ENCODE peak calls at places on chromosomes 2 and 18, in seven cellular contexts. G is lower leg skin, E is gastrocnemius medialis, F is spleen, Y is A549, W is breast epithelium, M is body of pancreas. Q is an unnamed sample.

GRCh38 chr2:221444106-221444505 is 128.0 kb downstream of the EPHA4 start:
- DNase-seq in G (no peak), E (peak; percentile 26), F (no peak), Y (no peak), W (no peak), M (no peak), Q (no peak)

GRCh38 chr2:70516596-70516995 is 37.0 kb downstream of the TGFA start:
- DNase-seq in G (peak; percentile 76), E (no peak), F (no peak), Y (peak; percentile 71), W (no peak), M (no peak), Q (no peak)

GRCh38 chr2:50746526-50746925 is 285.4 kb downstream of the NRXN1 start:
- DNase-seq in G (no peak), E (no peak), F (no peak), Y (no peak), W (no peak), M (peak; percentile 38), Q (no peak)

GRCh38 chr2:98910349-98911125 is 25.5 kb downstream of the CRACDL start:
- DNase-seq in G (peak; percentile 74), E (no peak), F (peak; percentile 29), Y (no peak), W (no peak), M (no peak), Q (no peak)

GRCh38 chr2:175855794-175856453 is 146.1 kb downstream of the LNPK start:
- DNase-seq in G (no peak), E (peak; percentile 93), F (no peak), Y (no peak), W (no peak), M (no peak), Q (peak; percentile 76)

GRCh38 chr2:24304621-24305020 is 55.7 kb downstream of the ITSN2 start:
- DNase-seq in G (no peak), E (no peak), F (no peak), Y (no peak), W (no peak), M (no peak), Q (no peak)

GRCh38 chr2:240200230-240201051 is 60.0 kb upstream of the OTOS start:
- DNase-seq in G (peak; percentile 81), E (no peak), F (peak; percentile 75), Y (no peak), W (no peak), M (no peak), Q (no peak)

GRCh38 chr2:28129955-28130695 is 239.6 kb downstream of the BABAM2 start:
- DNase-seq in G (no peak), E (no peak), F (no peak), Y (no peak), W (no peak), M (no peak), Q (no peak)

GRCh38 chr18:28071199-28071598 is 105.7 kb downstream of the CDH2 start:
- DNase-seq in G (no peak), E (no peak), F (no peak), Y (no peak), W (no peak), M (no peak), Q (no peak)

GRCh38 chr2:115400940-115401339 is 958.5 kb downstream of the DPP10 start:
- DNase-seq in G (no peak), E (no peak), F (no peak), Y (no peak), W (no peak), M (no peak), Q (no peak)

GRCh38 chr2:23375448-23375847 is 9.5 kb upstream of the KLHL29 start:
- DNase-seq in G (no peak), E (no peak), F (no peak), Y (peak; percentile 35), W (no peak), M (no peak), Q (no peak)

GRCh38 chr2:241272298-241272721 is 43.2 kb downstream of the HDLBP start:
- DNase-seq in G (peak; percentile 90), E (no peak), F (peak; percentile 88), Y (no peak), W (no peak), M (peak; percentile 59), Q (peak; percentile 49)

GRCh38 chr2:15782009-15782751 is 158.2 kb upstream of the MYCN start:
- DNase-seq in G (no peak), E (no peak), F (no peak), Y (peak; percentile 38), W (no peak), M (no peak), Q (no peak)

GRCh38 chr2:119282139-119282965 is 58.7 kb downstream of the STEAP3 start:
- DNase-seq in G (peak; percentile 79), E (no peak), F (no peak), Y (no peak), W (no peak), M (no peak), Q (no peak)

GRCh38 chr2:29213871-29214341 is 98.7 kb downstream of the CLIP4 start:
- DNase-seq in G (peak; percentile 60), E (peak; percentile 10), F (peak; percentile 54), Y (no peak), W (no peak), M (no peak), Q (no peak)

GRCh38 chr2:109459485-109459884 is 154.3 kb downstream of the SEPTIN10 start:
- DNase-seq in G (peak; percentile 32), E (no peak), F (peak; percentile 36), Y (no peak), W (no peak), M (no peak), Q (no peak)

GRCh38 chr2:127437781-127438726 is 19.8 kb downstream of the PROC start:
- DNase-seq in G (no peak), E (no peak), F (no peak), Y (no peak), W (no peak), M (peak; percentile 81), Q (no peak)

GRCh38 chr18:45254683-45255082 is 360.6 kb upstream of the SLC14A2 start:
- DNase-seq in G (no peak), E (peak; percentile 47), F (no peak), Y (no peak), W (no peak), M (peak; percentile 10), Q (peak; percentile 55)

GRCh38 chr18:34494359-34494696 is 215.8 kb upstream of the DTNA start:
- DNase-seq in G (no peak), E (peak; percentile 24), F (peak; percentile 57), Y (no peak), W (no peak), M (peak; percentile 39), Q (peak; percentile 37)

GRCh38 chr2:38075436-38076249 is at the start of gene CYP1B1:
- DNase-seq in G (peak; percentile 90), E (no peak), F (peak; percentile 80), Y (peak; percentile 58), W (peak; percentile 52), M (no peak), Q (peak; percentile 42)

GRCh38 chr18:37299471-37300304 is 265.9 kb downstream of the CELF4 start:
- DNase-seq in G (peak; percentile 89), E (peak; percentile 31), F (no peak), Y (peak; percentile 69), W (peak; percentile 85), M (peak; percentile 94), Q (peak; percentile 90)

DNA sequence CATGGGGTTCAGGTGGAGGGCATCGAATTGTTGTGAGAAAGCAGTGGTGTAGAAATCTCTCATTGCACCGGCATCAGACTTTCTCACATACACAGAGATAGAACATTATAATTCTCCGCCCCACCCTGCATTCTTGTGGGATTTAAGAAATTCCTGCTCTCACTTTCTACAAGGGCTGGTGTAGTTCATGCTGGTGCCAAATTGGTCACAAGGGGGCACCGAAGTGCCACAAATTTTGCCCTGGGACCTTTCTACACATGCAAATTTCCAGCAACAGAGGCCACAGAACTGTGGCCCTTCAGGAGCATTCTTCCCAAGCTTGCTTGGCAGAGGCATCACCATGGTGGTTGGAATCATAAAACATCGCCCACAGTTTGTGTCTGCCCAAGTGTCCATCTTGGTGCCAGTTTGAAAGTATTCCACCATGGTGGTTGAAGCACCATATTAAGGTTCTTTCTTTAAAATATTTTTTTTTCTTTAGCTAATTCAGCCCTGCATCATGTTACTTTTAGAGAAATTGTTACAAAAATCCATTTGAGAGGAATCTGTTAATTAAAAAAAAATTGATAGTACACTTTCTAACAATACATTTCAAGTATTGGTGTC is 521.2 kb upstream of the FANCL start:
- DNase-seq in G (no peak), E (no peak), F (peak; percentile 59), Y (peak; percentile 21), W (no peak), M (peak; percentile 63), Q (no peak)
- TF ChIP-seq CTCF in G (no peak), E (no peak), F (no peak), Y (peak; percentile 72), W (peak; percentile 36), M (peak; percentile 64), Q (peak; percentile 29)

DNA sequence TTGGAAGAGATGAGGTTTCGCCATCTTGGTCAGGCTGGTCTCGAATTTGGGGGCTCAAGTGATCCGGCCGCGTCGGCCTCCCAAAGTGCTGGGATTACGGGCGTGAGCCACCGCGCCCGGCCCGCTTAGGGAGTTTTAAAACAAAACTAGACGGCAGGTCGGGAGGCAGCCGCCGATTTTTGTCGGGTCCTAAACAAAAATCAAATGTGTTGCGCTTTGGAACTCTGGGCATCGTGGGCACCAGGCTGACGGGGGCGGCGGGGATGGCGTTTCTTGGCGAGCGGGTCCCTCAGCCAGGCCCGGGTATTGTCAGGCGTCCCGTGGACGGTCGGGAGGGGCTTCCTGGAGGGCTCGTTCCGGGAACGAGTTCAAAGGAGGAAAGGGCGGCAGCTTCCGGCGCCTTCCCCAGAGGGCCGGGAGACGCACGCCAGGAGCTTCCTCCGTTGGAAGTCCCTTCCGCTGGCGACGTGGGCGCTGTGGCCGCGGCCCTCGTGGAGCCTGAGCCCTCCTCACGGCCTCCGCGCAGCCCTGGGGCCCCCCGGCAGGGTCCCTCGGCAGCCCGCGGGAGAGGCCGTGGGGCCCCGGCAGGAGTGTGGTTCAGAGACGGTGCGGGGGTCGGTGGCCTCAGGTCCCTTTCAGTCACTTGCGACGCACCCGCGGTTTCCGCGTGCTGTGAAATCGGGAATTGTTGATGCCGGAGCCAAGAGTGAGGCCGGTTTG is 59.2 kb downstream of the EMILIN2 start:
- DNase-seq in G (peak; percentile 95), E (peak; percentile 44), F (peak; percentile 87), Y (peak; percentile 41), W (no peak), M (peak; percentile 30), Q (peak; percentile 85)
- TF ChIP-seq POLR2A in G (no peak), E (peak; percentile 31), F (no peak), Y (peak; percentile 80), W (peak; percentile 22), M (no peak), Q (peak; percentile 49)

GRCh38 chr2:230987137-230988020 is 8.5 kb upstream of the SPATA3 start:
- DNase-seq in G (peak; percentile 96), E (peak; percentile 48), F (peak; percentile 95), Y (peak; percentile 88), W (peak; percentile 76), M (peak; percentile 86), Q (peak; percentile 72)
- TF ChIP-seq CTCF in G (no peak), E (peak; percentile 82), F (peak; percentile 87), Y (peak; percentile 92), W (peak; percentile 80), M (peak; percentile 91), Q (peak; percentile 96)

DNA sequence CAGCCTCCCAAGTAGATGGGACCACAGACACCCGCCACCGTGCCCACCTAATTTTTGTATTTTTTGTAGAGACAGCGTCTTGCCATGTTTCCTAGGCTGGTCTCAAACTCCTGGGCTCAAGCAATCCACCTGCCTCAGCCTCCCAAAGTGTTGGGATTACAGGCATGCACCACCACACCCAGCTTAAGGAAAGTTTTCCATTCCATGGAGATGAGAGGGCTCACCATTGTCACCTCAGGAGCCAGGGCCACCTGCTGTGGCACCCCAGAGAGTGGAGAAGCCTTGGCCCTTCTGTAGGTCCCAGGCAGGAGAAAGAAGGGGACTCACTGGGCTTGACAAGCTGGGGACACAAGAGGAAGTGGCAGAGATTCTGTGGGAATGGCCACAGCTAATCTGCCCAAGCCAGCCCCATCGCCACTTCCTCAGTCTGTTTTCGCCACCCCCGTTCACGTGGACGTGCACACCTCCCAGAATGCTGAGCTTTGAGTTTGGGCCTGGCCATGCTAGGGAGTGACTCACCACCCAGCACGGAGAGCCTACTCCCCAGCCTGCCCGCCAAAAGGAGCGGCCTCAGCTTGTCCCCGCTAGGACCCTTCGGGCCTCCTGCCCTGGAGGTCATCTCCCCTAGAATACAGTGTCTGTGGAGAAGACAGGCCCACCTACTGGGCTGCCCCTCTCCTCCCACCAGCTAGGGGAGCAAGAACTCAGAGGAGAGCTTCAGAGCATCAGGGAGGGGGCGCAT is 4.8 kb downstream of the SLC35F6 start:
- DNase-seq in G (peak; percentile 98), E (peak; percentile 84), F (peak; percentile 85), Y (peak; percentile 69), W (peak; percentile 78), M (peak; percentile 43), Q (peak; percentile 79)
- TF ChIP-seq POLR2A in G (no peak), E (peak; percentile 53), F (no peak), Y (no peak), W (no peak), M (no peak), Q (no peak)